ENCODE peak calls at places on chromosomes 6 and 20, in ten cellular contexts. W is IMR-90; N is CD8-positive, alpha-beta memory T cell; F is mucosa of descending colon; G is stomach; Y is heart left ventricle; V is adipocyte; Z is CD8-positive, alpha-beta T cell; S is SK-N-SH; X is cardiac muscle cell. E is an unnamed sample.

GRCh38 chr6:37449984-37450383 is 17.0 kb downstream of the CMTR1 start:
- DNase-seq in Z (no peak), G (no peak), X (no peak), S (no peak), W (no peak), N (no peak), Y (no peak), F (no peak), V (no peak), E (no peak)

GRCh38 chr6:19465760-19466159 is 371.4 kb upstream of the ID4 start:
- DNase-seq in S (no peak), W (peak; percentile 31), Y (no peak), X (no peak), V (peak; percentile 84), G (no peak), Z (no peak), N (no peak), F (no peak), E (no peak)

GRCh38 chr20:57582432-57583288 is 21.8 kb downstream of the PCK1 start:
- DNase-seq in W (peak; percentile 64), N (no peak), G (peak; percentile 44), Y (no peak), Z (no peak), S (peak; percentile 74), F (peak; percentile 38), V (peak; percentile 62), X (peak; percentile 54), E (no peak)

GRCh38 chr6:11389977-11390376 is 147.6 kb upstream of the TMEM170B start:
- DNase-seq in N (no peak), Y (peak; percentile 43), W (no peak), Z (no peak), G (no peak), V (no peak), X (peak; percentile 58), F (no peak), S (no peak), E (no peak)

GRCh38 chr6:13573669-13574110 is 711 bp upstream of the SIRT5 start:
- DNase-seq in F (peak; percentile 60), G (peak; percentile 35), S (no peak), N (no peak), W (peak; percentile 46), X (peak; percentile 3), V (peak; percentile 47), Y (peak; percentile 63), Z (no peak), E (peak; percentile 46)

GRCh38 chr6:30888472-30889137 is 4.3 kb downstream of the DDR1 start:
- DNase-seq in N (no peak), W (peak; percentile 58), G (no peak), V (peak; percentile 73), Z (no peak), X (no peak), F (no peak), Y (no peak), S (peak; percentile 33), E (no peak)

GRCh38 chr6:45816674-45817297 is 198.9 kb downstream of the CLIC5 start:
- DNase-seq in G (no peak), Z (no peak), V (peak; percentile 61), W (peak; percentile 26), X (no peak), S (no peak), Y (no peak), N (no peak), F (no peak), E (no peak)

GRCh38 chr6:161373905-161374451 is 100.1 kb upstream of the AGPAT4 start:
- DNase-seq in F (peak; percentile 75), Z (peak; percentile 35), N (peak; percentile 42), G (peak; percentile 78), W (peak; percentile 50), V (peak; percentile 86), S (peak; percentile 78), Y (no peak), X (peak; percentile 76), E (peak; percentile 71)

GRCh38 chr6:133240511-133241087 is 558 bp upstream of the EYA4 start:
- DNase-seq in Y (peak; percentile 54), F (no peak), Z (no peak), W (peak; percentile 75), X (peak; percentile 46), N (no peak), S (peak; percentile 53), G (no peak), V (peak; percentile 64), E (peak; percentile 80)

GRCh38 chr6:76124010-76124409 is 51.5 kb upstream of the IMPG1 start:
- DNase-seq in G (peak; percentile 30), S (no peak), X (no peak), N (no peak), Y (no peak), F (no peak), Z (no peak), V (no peak), W (no peak), E (no peak)

GRCh38 chr6:16286151-16286522 is 47.8 kb downstream of the GMPR start:
- DNase-seq in Y (no peak), X (peak; percentile 87), Z (no peak), N (peak; percentile 17), G (no peak), W (peak; percentile 38), V (peak; percentile 54), S (peak; percentile 72), F (no peak), E (no peak)

GRCh38 chr20:8365634-8366033 is 233.6 kb downstream of the PLCB1 start:
- DNase-seq in X (no peak), G (no peak), W (no peak), N (no peak), F (no peak), S (no peak), V (no peak), Y (no peak), Z (no peak), E (no peak)

GRCh38 chr6:98841589-98842488 is 7.5 kb downstream of the POU3F2 start:
- DNase-seq in G (no peak), X (no peak), F (no peak), Z (no peak), N (no peak), W (no peak), V (no peak), S (no peak), Y (no peak), E (no peak)

GRCh38 chr6:123965894-123966293 is 162.2 kb downstream of the NKAIN2 start:
- DNase-seq in X (peak; percentile 63), S (peak; percentile 1), G (no peak), W (peak; percentile 23), Z (no peak), V (no peak), Y (no peak), N (no peak), F (no peak), E (no peak)

GRCh38 chr6:1290805-1291204 is 21.1 kb upstream of the FOXQ1 start:
- DNase-seq in V (no peak), X (no peak), Y (no peak), G (no peak), W (no peak), S (no peak), Z (no peak), F (no peak), N (no peak), E (no peak)

GRCh38 chr6:42707595-42707994 is 14.8 kb downstream of the PRPH2 start:
- DNase-seq in X (no peak), W (no peak), N (no peak), Z (no peak), G (no peak), S (no peak), F (no peak), Y (no peak), V (no peak), E (no peak)

GRCh38 chr6:38974389-38975133 is 74.0 kb upstream of the GLP1R start:
- DNase-seq in W (peak; percentile 4), Y (no peak), F (no peak), V (no peak), G (no peak), S (no peak), N (no peak), X (no peak), Z (no peak), E (no peak)

GRCh38 chr6:36924131-36924530 is 30.4 kb upstream of the PI16 start:
- DNase-seq in S (no peak), X (no peak), V (no peak), Y (no peak), Z (no peak), G (no peak), F (no peak), N (no peak), W (peak; percentile 46), E (no peak)

GRCh38 chr6:18501313-18502013 is 114.3 kb downstream of the RNF144B start:
- DNase-seq in G (no peak), Z (no peak), S (no peak), W (peak; percentile 91), Y (peak; percentile 55), F (peak; percentile 38), N (no peak), X (no peak), V (peak; percentile 90), E (peak; percentile 41)

GRCh38 chr20:38771621-38772020 is 23.4 kb downstream of the ACTR5 start:
- DNase-seq in X (no peak), Y (no peak), Z (no peak), F (no peak), N (no peak), G (no peak), W (no peak), V (no peak), S (no peak), E (no peak)

GRCh38 chr20:53917145-53918009 is 153.0 kb downstream of the BCAS1 start:
- DNase-seq in Y (peak; percentile 65), F (peak; percentile 67), S (peak; percentile 73), G (peak; percentile 44), W (no peak), V (peak; percentile 75), Z (no peak), N (no peak), X (no peak), E (peak; percentile 47)
- H3K4me1 ChIP-seq in Y (peaks cover 27% of the 10 kb centered on the region), F (peaks cover 24% of the 10 kb centered on the region), S (peaks cover 37% of the 10 kb centered on the region), G (peaks cover 51% of the 10 kb centered on the region), W (peaks cover 31% of the 10 kb centered on the region), V (peaks cover 41% of the 10 kb centered on the region), Z (peaks cover 21% of the 10 kb centered on the region), N (peaks cover 21% of the 10 kb centered on the region), X (peaks cover 28% of the 10 kb centered on the region), E (peaks cover 6% of the 10 kb centered on the region)

DNA sequence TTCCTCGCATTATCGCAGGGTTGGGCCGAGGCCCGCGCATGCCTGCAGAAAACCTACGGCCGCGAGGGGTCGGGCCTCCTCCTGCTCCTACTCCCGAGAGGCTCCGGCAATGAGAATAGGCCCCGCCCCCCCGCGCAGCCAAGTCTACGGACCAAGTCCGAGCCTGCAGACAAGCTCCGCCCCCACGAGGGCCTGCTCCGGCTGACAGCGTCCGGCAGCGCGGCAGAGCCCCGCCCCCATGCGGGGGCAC is 3.1 kb upstream of the GPSM3 start:
- DNase-seq in Y (peak; percentile 100), N (peak; percentile 100), W (peak; percentile 99), V (peak; percentile 100), S (peak; percentile 94), F (peak; percentile 100), G (peak; percentile 100), Z (peak; percentile 100), X (peak; percentile 100), E (peak; percentile 100)
- H3K4me1 ChIP-seq in Y (peaks cover 9% of the 10 kb centered on the region), N (peaks cover 34% of the 10 kb centered on the region), W (peaks cover 15% of the 10 kb centered on the region), V (peaks cover 23% of the 10 kb centered on the region), S (peaks cover 6% of the 10 kb centered on the region), F (peaks cover 20% of the 10 kb centered on the region), G (peaks cover 63% of the 10 kb centered on the region), Z (peaks cover 33% of the 10 kb centered on the region), X (no peaks in the 10 kb centered on the region), E (peaks cover 24% of the 10 kb centered on the region)

GRCh38 chr6:80725156-80725930 is 618.9 kb downstream of the BCKDHB start:
- DNase-seq in G (no peak), S (no peak), X (no peak), V (no peak), W (peak; percentile 8), N (no peak), F (no peak), Z (no peak), Y (no peak), E (no peak)
- H3K4me1 ChIP-seq in G (peaks cover 5% of the 10 kb centered on the region), S (no peaks in the 10 kb centered on the region), X (no peaks in the 10 kb centered on the region), V (no peaks in the 10 kb centered on the region), W (peaks cover 2% of the 10 kb centered on the region), N (no peaks in the 10 kb centered on the region), F (no peaks in the 10 kb centered on the region), Z (no peaks in the 10 kb centered on the region), Y (no peaks in the 10 kb centered on the region), E (no peaks in the 10 kb centered on the region)

GRCh38 chr6:168619560-168620314 is 178.8 kb downstream of the SMOC2 start:
- DNase-seq in Y (no peak), G (no peak), X (no peak), S (no peak), N (no peak), V (no peak), F (no peak), Z (no peak), W (no peak), E (no peak)
- H3K4me1 ChIP-seq in Y (no peaks in the 10 kb centered on the region), G (peaks cover 19% of the 10 kb centered on the region), X (no peaks in the 10 kb centered on the region), S (no peaks in the 10 kb centered on the region), N (no peaks in the 10 kb centered on the region), V (peaks cover 4% of the 10 kb centered on the region), F (no peaks in the 10 kb centered on the region), Z (peaks cover 11% of the 10 kb centered on the region), W (no peaks in the 10 kb centered on the region), E (no peaks in the 10 kb centered on the region)

E was measured in psoas muscle.